ENCODE peak calls at places on chromosome 5, in five cellular contexts. Z is heart right ventricle, G is lower lobe of right lung, E is endothelial cell of umbilical vein, L is astrocyte. D is an unnamed sample.

GRCh38 chr5:78016831-78017529 is 240.8 kb upstream of the TBCA start:
- DNase-seq in Z (no peak), G (no peak), E (no peak), L (no peak), D (no peak)

GRCh38 chr5:41637424-41637823 is 127.0 kb upstream of the PLCXD3 start:
- DNase-seq in Z (no peak), G (no peak), E (no peak), L (peak), D (no peak)

GRCh38 chr5:50958852-50959457 is 292.5 kb downstream of the PARP8 start:
- DNase-seq in Z (no peak), G (no peak), E (peak), L (peak), D (peak)

GRCh38 chr5:151708126-151708525 is 21.4 kb upstream of the SPARC start:
- DNase-seq in Z (no peak), G (no peak), E (peak), L (no peak), D (peak)

GRCh38 chr5:129460951-129461815 is 1.1 kb downstream of the ADAMTS19 start:
- DNase-seq in Z (peak), G (peak), E (peak), L (peak), D (peak)

GRCh38 chr5:168334161-168335094 is 43.0 kb downstream of the WWC1 start:
- DNase-seq in Z (no peak), G (no peak), E (no peak), L (peak), D (no peak)

GRCh38 chr5:145324767-145325479 is 510.2 kb downstream of the PRELID2 start:
- DNase-seq in Z (no peak), G (no peak), E (peak), L (no peak), D (no peak)

GRCh38 chr5:83721878-83722779 is 1.5 kb upstream of the HAPLN1 start:
- DNase-seq in Z (peak), G (peak), E (peak), L (peak), D (peak)

GRCh38 chr5:27124590-27124989 is 86.2 kb upstream of the CDH9 start:
- DNase-seq in Z (no peak), G (no peak), E (no peak), L (no peak), D (no peak)

GRCh38 chr5:114223866-114224265 is 138.0 kb upstream of the KCNN2 start:
- DNase-seq in Z (no peak), G (no peak), E (peak), L (no peak), D (no peak)

GRCh38 chr5:61617995-61618525 is 286.0 kb downstream of the ZSWIM6 start:
- DNase-seq in Z (no peak), G (no peak), E (no peak), L (no peak), D (no peak)

GRCh38 chr5:151912360-151912759 is 12.3 kb downstream of the GLRA1 start:
- DNase-seq in Z (peak), G (no peak), E (no peak), L (peak), D (no peak)

GRCh38 chr5:138441221-138441620 is 2.4 kb downstream of the REEP2 start:
- DNase-seq in Z (no peak), G (no peak), E (no peak), L (no peak), D (no peak)

GRCh38 chr5:159017787-159018186 is 81.9 kb downstream of the EBF1 start:
- DNase-seq in Z (peak), G (no peak), E (peak), L (peak), D (no peak)

GRCh38 chr5:177491429-177491945 is 5.9 kb downstream of the PDLIM7 start:
- DNase-seq in Z (no peak), G (no peak), E (peak), L (no peak), D (peak)

GRCh38 chr5:177489119-177489716 is 8.2 kb downstream of the PDLIM7 start:
- DNase-seq in Z (no peak), G (no peak), E (no peak), L (no peak), D (peak)

GRCh38 chr5:177491983-177492746 is 5.2 kb downstream of the PDLIM7 start:
- DNase-seq in Z (no peak), G (no peak), E (no peak), L (no peak), D (no peak)

GRCh38 chr5:177490311-177490991 is 7.0 kb downstream of the PDLIM7 start:
- DNase-seq in Z (no peak), G (no peak), E (no peak), L (no peak), D (no peak)

DNA sequence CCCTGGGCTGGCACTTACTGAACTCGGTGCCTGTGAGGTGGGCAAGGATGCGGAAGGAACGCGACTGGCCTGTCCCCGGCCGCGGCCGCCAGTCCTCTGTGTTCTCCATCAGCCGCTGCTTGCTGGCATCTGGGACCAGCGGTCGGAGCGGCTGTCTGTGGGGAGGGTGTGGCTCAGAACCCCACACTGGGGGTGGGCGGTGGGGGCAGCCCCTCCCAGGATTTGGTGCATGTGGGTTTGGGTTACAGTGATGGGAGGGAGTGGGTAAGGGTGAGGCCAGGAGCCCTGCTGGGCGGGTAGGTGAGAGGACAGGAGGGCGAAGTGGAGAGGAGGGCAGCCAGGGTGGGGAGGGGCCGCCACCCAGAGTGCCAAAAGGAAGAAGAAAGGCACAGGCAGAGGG is 6.4 kb downstream of the PDLIM7 start:
- DNase-seq in Z (no peak), G (no peak), E (no peak), L (no peak), D (no peak)
- H3K4me3 ChIP-seq in Z (no peak), G (no peak), E (no peak), L (no peak), D (no peak)

GRCh38 chr5:66956439-66956838 is 240.2 kb downstream of the CD180 start:
- DNase-seq in Z (no peak), G (no peak), E (no peak), L (no peak), D (no peak)

GRCh38 chr5:66958126-66958983 is 238.2 kb downstream of the CD180 start:
- DNase-seq in Z (peak), G (no peak), E (peak), L (peak), D (no peak)

GRCh38 chr5:66960373-66961137 is 236.0 kb downstream of the CD180 start:
- DNase-seq in Z (no peak), G (no peak), E (no peak), L (peak), D (peak)

GRCh38 chr5:66959668-66960067 is 236.9 kb downstream of the CD180 start:
- DNase-seq in Z (no peak), G (no peak), E (no peak), L (peak), D (no peak)

GRCh38 chr5:66958984-66959641 is 237.5 kb downstream of the CD180 start:
- DNase-seq in Z (peak), G (peak), E (peak), L (peak), D (no peak)
- H3K4me3 ChIP-seq in Z (peak), G (peak), E (no peak), L (peak), D (no peak)

DNA sequence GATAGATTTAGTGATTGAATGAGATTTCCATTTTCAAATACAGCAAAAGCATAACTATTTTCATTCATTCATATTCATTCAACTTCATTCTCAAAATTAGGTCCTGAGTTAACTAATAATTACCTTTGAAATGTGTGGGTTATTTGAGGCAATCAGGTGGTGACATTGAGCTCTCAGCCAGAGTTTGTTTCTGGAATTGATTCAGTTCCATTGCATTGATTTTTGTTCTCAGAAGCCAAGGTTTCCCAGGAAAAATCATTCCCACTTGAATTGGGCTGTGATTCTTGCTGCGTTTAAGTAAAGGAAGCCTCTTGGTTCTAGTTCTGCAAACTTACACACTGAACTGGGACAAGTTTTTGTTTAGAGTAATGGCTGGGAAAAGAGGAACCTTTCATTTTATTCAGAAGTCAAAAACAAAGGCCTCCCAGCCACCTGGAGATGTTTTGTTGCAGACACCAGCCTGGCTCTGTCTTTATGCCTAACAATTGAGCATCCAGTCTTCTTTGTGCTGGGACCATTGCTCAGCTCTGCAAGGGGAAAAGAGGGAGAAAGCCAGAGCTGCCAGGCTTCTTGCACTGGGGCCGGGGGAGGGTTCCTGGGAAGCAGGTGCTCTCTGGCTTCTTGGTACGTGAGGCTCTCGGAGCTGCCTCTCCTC is 198.6 kb downstream of the TRIO start:
- DNase-seq in Z (no peak), G (no peak), E (peak), L (no peak), D (no peak)
- H3K4me3 ChIP-seq in Z (no peak), G (no peak), E (no peak), L (no peak), D (no peak)

DNA sequence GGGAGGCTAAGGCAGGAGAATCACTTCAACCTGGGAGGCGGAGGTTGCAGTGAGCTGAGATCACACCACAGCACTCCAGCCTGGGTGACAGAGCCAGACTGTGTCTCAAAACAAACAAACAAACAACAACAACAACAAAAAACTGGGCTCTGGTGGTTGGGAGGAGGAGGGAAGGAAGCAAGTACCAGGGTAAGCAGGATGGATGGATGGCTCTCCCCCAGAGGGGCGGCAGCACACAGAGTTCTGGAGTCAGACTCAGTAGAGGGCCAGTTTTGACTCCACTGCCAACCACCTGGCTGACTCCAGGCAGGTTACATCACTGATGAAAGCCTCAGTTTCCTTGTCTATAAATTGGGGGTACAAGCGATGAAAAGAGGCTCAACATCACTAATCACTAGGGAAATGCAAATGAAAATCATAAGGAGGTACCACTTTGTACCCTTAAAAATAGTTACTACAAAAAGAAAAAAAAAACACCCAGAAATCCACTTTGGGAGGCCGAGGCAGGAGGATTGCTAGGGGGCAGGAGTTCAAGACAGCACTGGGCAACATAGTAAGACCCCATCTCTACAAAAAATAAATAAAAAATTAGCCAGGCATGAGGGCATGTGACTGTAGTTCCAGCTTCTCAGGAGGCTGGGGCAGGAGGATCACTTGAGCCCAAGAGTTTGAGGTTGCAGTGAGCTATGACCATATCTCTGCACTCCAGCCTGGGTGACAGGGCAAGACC is 3.2 kb downstream of the SLC22A4 start:
- DNase-seq in Z (no peak), G (no peak), E (no peak), L (no peak), D (no peak)
- H3K4me3 ChIP-seq in Z (peak), G (no peak), E (no peak), L (no peak), D (no peak)

GRCh38 chr5:172558076-172558990 is 82.7 kb upstream of the NEURL1B start:
- DNase-seq in Z (no peak), G (no peak), E (no peak), L (no peak), D (no peak)
- H3K4me3 ChIP-seq in Z (peak), G (no peak), E (no peak), L (peak), D (no peak)

GRCh38 chr5:132656774-132657355 is 1.1 kb upstream of the IL13 start:
- DNase-seq in Z (no peak), G (no peak), E (no peak), L (no peak), D (no peak)
- H3K4me3 ChIP-seq in Z (peak), G (peak), E (no peak), L (peak), D (no peak)

GRCh38 chr5:137146402-137146889 is 352.7 kb downstream of the SPOCK1 start:
- DNase-seq in Z (no peak), G (no peak), E (peak), L (peak), D (no peak)
- H3K4me3 ChIP-seq in Z (no peak), G (no peak), E (no peak), L (peak), D (no peak)

GRCh38 chr5:31273631-31274378 is 80.3 kb downstream of the CDH6 start:
- DNase-seq in Z (no peak), G (no peak), E (no peak), L (no peak), D (peak)
- H3K4me3 ChIP-seq in Z (peak), G (peak), E (no peak), L (no peak), D (peak)

DNA sequence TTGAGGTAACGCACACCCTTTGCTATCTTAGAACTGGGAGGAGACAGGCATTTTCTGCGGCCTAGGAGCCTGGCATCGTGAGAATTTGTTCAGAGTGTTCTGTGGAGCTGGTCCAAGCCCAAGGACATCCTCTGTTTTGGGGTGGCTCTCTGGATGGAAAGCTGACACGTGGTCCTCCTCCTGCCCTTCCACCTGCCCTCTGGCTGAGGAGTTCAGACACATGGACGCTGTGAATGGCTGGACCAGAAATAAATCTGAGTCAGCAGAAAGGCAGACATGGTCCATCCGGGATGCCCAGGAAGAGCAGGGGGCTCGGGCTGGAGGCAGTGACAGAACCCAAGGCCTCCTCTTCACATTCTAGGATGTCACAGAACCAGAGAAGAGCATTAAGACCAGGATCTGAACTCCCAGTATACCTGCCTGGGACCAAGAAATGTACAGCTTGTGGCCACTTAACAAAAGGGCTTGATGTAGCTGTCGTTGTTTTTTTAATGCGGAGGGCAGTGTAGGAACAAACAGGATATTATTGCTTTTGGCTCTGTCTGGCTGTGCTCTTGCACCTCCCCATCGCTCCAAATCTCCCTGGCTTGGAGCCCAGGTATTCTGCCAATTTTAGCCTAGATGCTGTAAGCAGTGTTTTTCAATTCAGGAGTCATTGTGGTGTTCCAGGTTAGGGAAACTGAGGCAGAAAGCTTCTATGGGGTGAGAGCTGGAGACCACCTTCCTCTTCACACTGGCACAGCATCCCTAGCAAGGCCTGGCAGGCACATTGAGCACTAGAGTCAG is 2.4 kb downstream of the CKMT2 start:
- DNase-seq in Z (peak), G (no peak), E (peak), L (no peak), D (no peak)
- H3K4me3 ChIP-seq in Z (peak), G (no peak), E (no peak), L (no peak), D (no peak)